ENCODE peak calls at places on chromosomes 5 and 9, in eight cellular contexts. One of them, this sample, is unnamed.
A peak's percentile ranks its signal among the peaks of the same experiment; 100 is the strongest.

GRCh38 chr9:35935755-35936509 is 22.0 kb downstream of the OR2S2 start:
- DNase-seq in A549: no peak
- DNase-seq in activated gamma-delta T cell treated with Interleukin-2 at 50 U/mL for 16 hours: no peak
- DNase-seq in Panc1: no peak
- DNase-seq in D341Med: no peak
- DNase-seq in lung microvascular endothelial cell: peak; percentile 47
- DNase-seq in activated naive CD8-positive, alpha-beta T cell treated with anti-CD3 and anti-CD28 coated beads, Interleukin-2, amount 50 U/mL, for 16 hours: no peak
- DNase-seq in tibial nerve: no peak
- DNase-seq in this sample: no peak

GRCh38 chr9:88534456-88535225 is at the start of gene NXNL2:
- DNase-seq in activated naive CD8-positive, alpha-beta T cell treated with anti-CD3 and anti-CD28 coated beads, Interleukin-2, amount 50 U/mL, for 16 hours: no peak
- DNase-seq in Panc1: no peak
- DNase-seq in tibial nerve: peak; percentile 74
- DNase-seq in activated gamma-delta T cell treated with Interleukin-2 at 50 U/mL for 16 hours: no peak
- DNase-seq in A549: peak; percentile 93
- DNase-seq in lung microvascular endothelial cell: peak; percentile 94
- DNase-seq in D341Med: peak; percentile 82
- DNase-seq in this sample: peak; percentile 11

GRCh38 chr5:181260720-181261319 is at the start of gene TRIM52:
- DNase-seq in activated gamma-delta T cell treated with Interleukin-2 at 50 U/mL for 16 hours: peak; percentile 90
- DNase-seq in activated naive CD8-positive, alpha-beta T cell treated with anti-CD3 and anti-CD28 coated beads, Interleukin-2, amount 50 U/mL, for 16 hours: peak; percentile 81
- DNase-seq in D341Med: peak; percentile 91
- DNase-seq in Panc1: no peak
- DNase-seq in A549: peak; percentile 93
- DNase-seq in tibial nerve: peak; percentile 73
- DNase-seq in lung microvascular endothelial cell: peak; percentile 95
- DNase-seq in this sample: no peak

GRCh38 chr9:99040911-99041582 is 63.9 kb upstream of the TGFBR1 start:
- DNase-seq in tibial nerve: no peak
- DNase-seq in D341Med: no peak
- DNase-seq in lung microvascular endothelial cell: peak; percentile 38
- DNase-seq in activated naive CD8-positive, alpha-beta T cell treated with anti-CD3 and anti-CD28 coated beads, Interleukin-2, amount 50 U/mL, for 16 hours: no peak
- DNase-seq in Panc1: no peak
- DNase-seq in A549: peak; percentile 5
- DNase-seq in activated gamma-delta T cell treated with Interleukin-2 at 50 U/mL for 16 hours: no peak
- DNase-seq in this sample: no peak

GRCh38 chr5:74673011-74673790 is 11.8 kb upstream of the HEXB start:
- DNase-seq in D341Med: peak; percentile 52
- DNase-seq in Panc1: no peak
- DNase-seq in activated naive CD8-positive, alpha-beta T cell treated with anti-CD3 and anti-CD28 coated beads, Interleukin-2, amount 50 U/mL, for 16 hours: no peak
- DNase-seq in lung microvascular endothelial cell: peak; percentile 74
- DNase-seq in activated gamma-delta T cell treated with Interleukin-2 at 50 U/mL for 16 hours: no peak
- DNase-seq in A549: peak; percentile 50
- DNase-seq in tibial nerve: no peak
- DNase-seq in this sample: no peak

GRCh38 chr5:139692605-139693340 is 44.6 kb downstream of the CXXC5 start:
- DNase-seq in D341Med: no peak
- DNase-seq in activated gamma-delta T cell treated with Interleukin-2 at 50 U/mL for 16 hours: no peak
- DNase-seq in Panc1: no peak
- DNase-seq in A549: no peak
- DNase-seq in activated naive CD8-positive, alpha-beta T cell treated with anti-CD3 and anti-CD28 coated beads, Interleukin-2, amount 50 U/mL, for 16 hours: no peak
- DNase-seq in lung microvascular endothelial cell: no peak
- DNase-seq in tibial nerve: no peak
- DNase-seq in this sample: no peak

GRCh38 chr9:78777747-78778146 is 480.8 kb downstream of the PSAT1 start:
- DNase-seq in tibial nerve: no peak
- DNase-seq in A549: no peak
- DNase-seq in activated naive CD8-positive, alpha-beta T cell treated with anti-CD3 and anti-CD28 coated beads, Interleukin-2, amount 50 U/mL, for 16 hours: no peak
- DNase-seq in lung microvascular endothelial cell: no peak
- DNase-seq in activated gamma-delta T cell treated with Interleukin-2 at 50 U/mL for 16 hours: no peak
- DNase-seq in Panc1: no peak
- DNase-seq in D341Med: no peak
- DNase-seq in this sample: no peak

GRCh38 chr9:99085949-99086948 is 18.7 kb upstream of the TGFBR1 start:
- DNase-seq in Panc1: no peak
- DNase-seq in activated naive CD8-positive, alpha-beta T cell treated with anti-CD3 and anti-CD28 coated beads, Interleukin-2, amount 50 U/mL, for 16 hours: no peak
- DNase-seq in tibial nerve: no peak
- DNase-seq in activated gamma-delta T cell treated with Interleukin-2 at 50 U/mL for 16 hours: no peak
- DNase-seq in lung microvascular endothelial cell: no peak
- DNase-seq in D341Med: no peak
- DNase-seq in A549: no peak
- DNase-seq in this sample: no peak

GRCh38 chr5:138972836-138973235 is 97.7 kb upstream of the LRRTM2 start:
- DNase-seq in A549: no peak
- DNase-seq in D341Med: no peak
- DNase-seq in tibial nerve: no peak
- DNase-seq in lung microvascular endothelial cell: no peak
- DNase-seq in activated gamma-delta T cell treated with Interleukin-2 at 50 U/mL for 16 hours: no peak
- DNase-seq in activated naive CD8-positive, alpha-beta T cell treated with anti-CD3 and anti-CD28 coated beads, Interleukin-2, amount 50 U/mL, for 16 hours: no peak
- DNase-seq in Panc1: no peak
- DNase-seq in this sample: no peak

GRCh38 chr5:76986828-76987526 is 34.1 kb downstream of the CRHBP start:
- DNase-seq in activated naive CD8-positive, alpha-beta T cell treated with anti-CD3 and anti-CD28 coated beads, Interleukin-2, amount 50 U/mL, for 16 hours: no peak
- DNase-seq in A549: no peak
- DNase-seq in Panc1: no peak
- DNase-seq in activated gamma-delta T cell treated with Interleukin-2 at 50 U/mL for 16 hours: no peak
- DNase-seq in lung microvascular endothelial cell: no peak
- DNase-seq in tibial nerve: no peak
- DNase-seq in D341Med: no peak
- DNase-seq in this sample: no peak

GRCh38 chr5:181221792-181222629 is 1.1 kb upstream of the TRIM41 start:
- DNase-seq in tibial nerve: peak; percentile 99
- DNase-seq in D341Med: peak; percentile 70
- DNase-seq in activated gamma-delta T cell treated with Interleukin-2 at 50 U/mL for 16 hours: peak; percentile 95
- DNase-seq in A549: peak; percentile 98
- DNase-seq in lung microvascular endothelial cell: peak; percentile 94
- DNase-seq in activated naive CD8-positive, alpha-beta T cell treated with anti-CD3 and anti-CD28 coated beads, Interleukin-2, amount 50 U/mL, for 16 hours: peak; percentile 91
- DNase-seq in Panc1: peak; percentile 99
- DNase-seq in this sample: no peak

GRCh38 chr5:32217886-32218396 is 43.8 kb upstream of the GOLPH3 start:
- DNase-seq in activated gamma-delta T cell treated with Interleukin-2 at 50 U/mL for 16 hours: no peak
- DNase-seq in Panc1: no peak
- DNase-seq in lung microvascular endothelial cell: peak; percentile 24
- DNase-seq in activated naive CD8-positive, alpha-beta T cell treated with anti-CD3 and anti-CD28 coated beads, Interleukin-2, amount 50 U/mL, for 16 hours: no peak
- DNase-seq in tibial nerve: no peak
- DNase-seq in A549: no peak
- DNase-seq in D341Med: no peak
- DNase-seq in this sample: no peak

GRCh38 chr5:32116574-32117313 is 57.4 kb downstream of the GOLPH3 start:
- DNase-seq in tibial nerve: no peak
- DNase-seq in activated naive CD8-positive, alpha-beta T cell treated with anti-CD3 and anti-CD28 coated beads, Interleukin-2, amount 50 U/mL, for 16 hours: no peak
- DNase-seq in A549: no peak
- DNase-seq in Panc1: no peak
- DNase-seq in lung microvascular endothelial cell: no peak
- DNase-seq in D341Med: no peak
- DNase-seq in activated gamma-delta T cell treated with Interleukin-2 at 50 U/mL for 16 hours: no peak
- DNase-seq in this sample: no peak

GRCh38 chr5:38478166-38478565 is 78.3 kb downstream of the LIFR start:
- DNase-seq in A549: no peak
- DNase-seq in activated gamma-delta T cell treated with Interleukin-2 at 50 U/mL for 16 hours: no peak
- DNase-seq in tibial nerve: no peak
- DNase-seq in lung microvascular endothelial cell: no peak
- DNase-seq in activated naive CD8-positive, alpha-beta T cell treated with anti-CD3 and anti-CD28 coated beads, Interleukin-2, amount 50 U/mL, for 16 hours: no peak
- DNase-seq in Panc1: no peak
- DNase-seq in D341Med: no peak
- DNase-seq in this sample: no peak

GRCh38 chr9:99231708-99232107 is 9.6 kb downstream of the SEC61B start:
- DNase-seq in A549: peak; percentile 7
- DNase-seq in tibial nerve: no peak
- DNase-seq in D341Med: peak; percentile 56
- DNase-seq in lung microvascular endothelial cell: peak; percentile 24
- DNase-seq in Panc1: no peak
- DNase-seq in activated gamma-delta T cell treated with Interleukin-2 at 50 U/mL for 16 hours: peak; percentile 25
- DNase-seq in activated naive CD8-positive, alpha-beta T cell treated with anti-CD3 and anti-CD28 coated beads, Interleukin-2, amount 50 U/mL, for 16 hours: no peak
- DNase-seq in this sample: no peak

GRCh38 chr5:73985145-73985544 is 359.1 kb downstream of the ARHGEF28 start:
- DNase-seq in D341Med: no peak
- DNase-seq in activated naive CD8-positive, alpha-beta T cell treated with anti-CD3 and anti-CD28 coated beads, Interleukin-2, amount 50 U/mL, for 16 hours: no peak
- DNase-seq in activated gamma-delta T cell treated with Interleukin-2 at 50 U/mL for 16 hours: no peak
- DNase-seq in Panc1: no peak
- DNase-seq in tibial nerve: no peak
- DNase-seq in A549: peak; percentile 31
- DNase-seq in lung microvascular endothelial cell: peak; percentile 60
- DNase-seq in this sample: no peak

GRCh38 chr5:137747848-137748247 is 6.3 kb downstream of the HNRNPA0 start:
- DNase-seq in Panc1: no peak
- DNase-seq in lung microvascular endothelial cell: no peak
- DNase-seq in D341Med: no peak
- DNase-seq in activated naive CD8-positive, alpha-beta T cell treated with anti-CD3 and anti-CD28 coated beads, Interleukin-2, amount 50 U/mL, for 16 hours: no peak
- DNase-seq in activated gamma-delta T cell treated with Interleukin-2 at 50 U/mL for 16 hours: no peak
- DNase-seq in A549: no peak
- DNase-seq in tibial nerve: no peak
- DNase-seq in this sample: no peak

GRCh38 chr5:8410618-8411017 is 541.7 kb downstream of the MTRR start:
- DNase-seq in lung microvascular endothelial cell: no peak
- DNase-seq in activated gamma-delta T cell treated with Interleukin-2 at 50 U/mL for 16 hours: no peak
- DNase-seq in tibial nerve: no peak
- DNase-seq in Panc1: no peak
- DNase-seq in activated naive CD8-positive, alpha-beta T cell treated with anti-CD3 and anti-CD28 coated beads, Interleukin-2, amount 50 U/mL, for 16 hours: no peak
- DNase-seq in D341Med: no peak
- DNase-seq in A549: no peak
- DNase-seq in this sample: no peak

GRCh38 chr9:124676159-124676551 is 95.0 kb downstream of the NR6A1 start:
- DNase-seq in A549: no peak
- DNase-seq in D341Med: no peak
- DNase-seq in activated naive CD8-positive, alpha-beta T cell treated with anti-CD3 and anti-CD28 coated beads, Interleukin-2, amount 50 U/mL, for 16 hours: no peak
- DNase-seq in Panc1: no peak
- DNase-seq in lung microvascular endothelial cell: no peak
- DNase-seq in tibial nerve: no peak
- DNase-seq in activated gamma-delta T cell treated with Interleukin-2 at 50 U/mL for 16 hours: no peak
- DNase-seq in this sample: no peak

GRCh38 chr5:55993628-55994501 is 898 bp downstream of the IL6ST start:
- DNase-seq in activated naive CD8-positive, alpha-beta T cell treated with anti-CD3 and anti-CD28 coated beads, Interleukin-2, amount 50 U/mL, for 16 hours: no peak
- DNase-seq in tibial nerve: no peak
- DNase-seq in Panc1: no peak
- DNase-seq in activated gamma-delta T cell treated with Interleukin-2 at 50 U/mL for 16 hours: no peak
- DNase-seq in lung microvascular endothelial cell: peak; percentile 37
- DNase-seq in D341Med: no peak
- DNase-seq in A549: no peak
- DNase-seq in this sample: no peak

GRCh38 chr9:97958812-97959511 is 21.0 kb upstream of the HEMGN start:
- DNase-seq in A549: no peak
- DNase-seq in activated naive CD8-positive, alpha-beta T cell treated with anti-CD3 and anti-CD28 coated beads, Interleukin-2, amount 50 U/mL, for 16 hours: no peak
- DNase-seq in activated gamma-delta T cell treated with Interleukin-2 at 50 U/mL for 16 hours: no peak
- DNase-seq in Panc1: no peak
- DNase-seq in lung microvascular endothelial cell: no peak
- DNase-seq in D341Med: no peak
- DNase-seq in tibial nerve: no peak
- DNase-seq in this sample: no peak

GRCh38 chr5:138668451-138668850 is 84.8 kb upstream of the CTNNA1 start:
- DNase-seq in Panc1: no peak
- DNase-seq in A549: no peak
- DNase-seq in tibial nerve: no peak
- DNase-seq in D341Med: no peak
- DNase-seq in activated gamma-delta T cell treated with Interleukin-2 at 50 U/mL for 16 hours: peak; percentile 58
- DNase-seq in lung microvascular endothelial cell: no peak
- DNase-seq in activated naive CD8-positive, alpha-beta T cell treated with anti-CD3 and anti-CD28 coated beads, Interleukin-2, amount 50 U/mL, for 16 hours: no peak
- DNase-seq in this sample: no peak

GRCh38 chr9:89226076-89226475 is 47.5 kb upstream of the SHC3 start:
- DNase-seq in activated naive CD8-positive, alpha-beta T cell treated with anti-CD3 and anti-CD28 coated beads, Interleukin-2, amount 50 U/mL, for 16 hours: no peak
- DNase-seq in A549: no peak
- DNase-seq in Panc1: no peak
- DNase-seq in D341Med: no peak
- DNase-seq in activated gamma-delta T cell treated with Interleukin-2 at 50 U/mL for 16 hours: no peak
- DNase-seq in lung microvascular endothelial cell: no peak
- DNase-seq in tibial nerve: no peak
- DNase-seq in this sample: no peak

GRCh38 chr9:75083188-75083976 is 4.6 kb downstream of the NMRK1 start:
- DNase-seq in lung microvascular endothelial cell: no peak
- DNase-seq in activated naive CD8-positive, alpha-beta T cell treated with anti-CD3 and anti-CD28 coated beads, Interleukin-2, amount 50 U/mL, for 16 hours: no peak
- DNase-seq in Panc1: no peak
- DNase-seq in tibial nerve: no peak
- DNase-seq in D341Med: no peak
- DNase-seq in activated gamma-delta T cell treated with Interleukin-2 at 50 U/mL for 16 hours: peak; percentile 20
- DNase-seq in A549: no peak
- DNase-seq in this sample: no peak

GRCh38 chr5:61177070-61177469 is 14.8 kb upstream of the SMIM15 start:
- DNase-seq in activated naive CD8-positive, alpha-beta T cell treated with anti-CD3 and anti-CD28 coated beads, Interleukin-2, amount 50 U/mL, for 16 hours: no peak
- DNase-seq in D341Med: no peak
- DNase-seq in A549: no peak
- DNase-seq in lung microvascular endothelial cell: no peak
- DNase-seq in tibial nerve: no peak
- DNase-seq in Panc1: no peak
- DNase-seq in activated gamma-delta T cell treated with Interleukin-2 at 50 U/mL for 16 hours: no peak
- DNase-seq in this sample: no peak

GRCh38 chr9:88777498-88778312 is 213.6 kb upstream of the S1PR3 start:
- DNase-seq in A549: no peak
- DNase-seq in lung microvascular endothelial cell: peak; percentile 70
- DNase-seq in Panc1: no peak
- DNase-seq in activated gamma-delta T cell treated with Interleukin-2 at 50 U/mL for 16 hours: no peak
- DNase-seq in D341Med: no peak
- DNase-seq in tibial nerve: no peak
- DNase-seq in activated naive CD8-positive, alpha-beta T cell treated with anti-CD3 and anti-CD28 coated beads, Interleukin-2, amount 50 U/mL, for 16 hours: no peak
- DNase-seq in this sample: no peak